ENCODE peak calls at places on chromosome X, in five cellular contexts. U is K562, I is choroid plexus epithelial cell, F is hepatocyte, H is NCI-H2171 treated with DMSO at 0.1 percent for 48 hours. E is an unnamed sample.

GRCh38 chrX:19715711-19716638 is 171.4 kb downstream of the SH3KBP1 start:
- DNase-seq in U (no peak), I (no peak), F (no peak), H (no peak), E (no peak)

GRCh38 chrX:37796805-37797204 is 16.9 kb downstream of the CYBB start:
- DNase-seq in U (no peak), I (no peak), F (no peak), H (no peak), E (no peak)

GRCh38 chrX:2697741-2698294 is 6.7 kb downstream of the CD99 start:
- DNase-seq in U (no peak), I (peak), F (no peak), H (no peak), E (no peak)

GRCh38 chrX:136880003-136880451 is 498 bp downstream of the RBMX start:
- DNase-seq in U (peak), I (peak), F (no peak), H (no peak), E (peak)

GRCh38 chrX:129772796-129773431 is 6.8 kb upstream of the SASH3 start:
- DNase-seq in U (no peak), I (no peak), F (no peak), H (no peak), E (no peak)

GRCh38 chrX:11386001-11386523 is 92.8 kb downstream of the AMELX start:
- DNase-seq in U (no peak), I (peak), F (peak), H (no peak), E (no peak)

GRCh38 chrX:64204701-64205440 is 637 bp downstream of the AMER1 start:
- DNase-seq in U (peak), I (peak), F (peak), H (peak), E (no peak)

GRCh38 chrX:16148896-16149295 is 18.4 kb upstream of the MAGEB17 start:
- DNase-seq in U (no peak), I (no peak), F (no peak), H (no peak), E (no peak)

GRCh38 chrX:124212622-124213021 is 119.8 kb upstream of the TEX13D start:
- DNase-seq in U (no peak), I (no peak), F (no peak), H (no peak), E (no peak)

GRCh38 chrX:16610121-16610565 is 39.8 kb upstream of the S100G start:
- DNase-seq in U (no peak), I (peak), F (no peak), H (no peak), E (no peak)

GRCh38 chrX:48890934-48891401 is 6.6 kb downstream of the TIMM17B start:
- DNase-seq in U (peak), I (no peak), F (peak), H (no peak), E (no peak)

GRCh38 chrX:116009871-116010710 is 160.5 kb upstream of the AGTR2 start:
- DNase-seq in U (no peak), I (no peak), F (peak), H (no peak), E (no peak)

GRCh38 chrX:101686574-101686973 is 26.9 kb upstream of the ARMCX2 start:
- DNase-seq in U (no peak), I (no peak), F (no peak), H (no peak), E (no peak)

GRCh38 chrX:67961516-67961915 is 417.7 kb downstream of the AR start:
- DNase-seq in U (no peak), I (no peak), F (no peak), H (no peak), E (no peak)

GRCh38 chrX:54921427-54922021 is 900 bp downstream of the TRO start:
- DNase-seq in U (no peak), I (peak), F (peak), H (peak), E (peak)

E was measured in T-helper 17 cell.